ENCODE peak calls at places on chromosome 1, in eight cellular contexts. One of them, this sample, is unnamed.

GRCh38 chr1:43666608-43667007 is 16.7 kb downstream of the KDM4A start:
- DNase-seq in anterior cingulate cortex: no peak
- DNase-seq in ecto neural progenitor cell: no peak
- DNase-seq in cardiac fibroblast: no peak
- DNase-seq in keratinocyte: peak; percentile 89
- DNase-seq in DMS153: no peak
- DNase-seq in M059J: peak; percentile 39
- DNase-seq in stimulated activated CD4-positive, alpha-beta T cell treated with anti-CD3 and anti-CD28 coated beads, Interleukin-15, amount 100 ng/mL, for 24 hours: no peak
- DNase-seq in this sample: no peak

GRCh38 chr1:27343639-27344025 is 1.8 kb downstream of the SYTL1 start:
- DNase-seq in cardiac fibroblast: no peak
- DNase-seq in anterior cingulate cortex: no peak
- DNase-seq in DMS153: no peak
- DNase-seq in M059J: no peak
- DNase-seq in stimulated activated CD4-positive, alpha-beta T cell treated with anti-CD3 and anti-CD28 coated beads, Interleukin-15, amount 100 ng/mL, for 24 hours: no peak
- DNase-seq in ecto neural progenitor cell: no peak
- DNase-seq in keratinocyte: no peak
- DNase-seq in this sample: no peak

GRCh38 chr1:169115891-169116585 is 9.5 kb downstream of the ATP1B1 start:
- DNase-seq in ecto neural progenitor cell: no peak
- DNase-seq in stimulated activated CD4-positive, alpha-beta T cell treated with anti-CD3 and anti-CD28 coated beads, Interleukin-15, amount 100 ng/mL, for 24 hours: peak; percentile 46
- DNase-seq in DMS153: no peak
- DNase-seq in cardiac fibroblast: no peak
- DNase-seq in anterior cingulate cortex: no peak
- DNase-seq in keratinocyte: peak; percentile 75
- DNase-seq in M059J: peak; percentile 52
- DNase-seq in this sample: no peak

GRCh38 chr1:80533178-80533577 is 1267.6 kb upstream of the ADGRL2 start:
- DNase-seq in cardiac fibroblast: no peak
- DNase-seq in M059J: no peak
- DNase-seq in keratinocyte: no peak
- DNase-seq in DMS153: no peak
- DNase-seq in stimulated activated CD4-positive, alpha-beta T cell treated with anti-CD3 and anti-CD28 coated beads, Interleukin-15, amount 100 ng/mL, for 24 hours: no peak
- DNase-seq in ecto neural progenitor cell: no peak
- DNase-seq in anterior cingulate cortex: no peak
- DNase-seq in this sample: no peak

GRCh38 chr1:115641762-115642167 is at the start of gene VANGL1:
- DNase-seq in keratinocyte: no peak
- DNase-seq in stimulated activated CD4-positive, alpha-beta T cell treated with anti-CD3 and anti-CD28 coated beads, Interleukin-15, amount 100 ng/mL, for 24 hours: peak; percentile 72
- DNase-seq in DMS153: peak; percentile 36
- DNase-seq in M059J: peak; percentile 68
- DNase-seq in anterior cingulate cortex: no peak
- DNase-seq in ecto neural progenitor cell: peak; percentile 71
- DNase-seq in cardiac fibroblast: peak; percentile 69
- DNase-seq in this sample: peak; percentile 72

GRCh38 chr1:88890790-88891317 is 513 bp downstream of the GTF2B start:
- DNase-seq in stimulated activated CD4-positive, alpha-beta T cell treated with anti-CD3 and anti-CD28 coated beads, Interleukin-15, amount 100 ng/mL, for 24 hours: peak; percentile 51
- DNase-seq in ecto neural progenitor cell: peak; percentile 53
- DNase-seq in keratinocyte: no peak
- DNase-seq in M059J: peak; percentile 59
- DNase-seq in cardiac fibroblast: peak; percentile 42
- DNase-seq in DMS153: no peak
- DNase-seq in anterior cingulate cortex: no peak
- DNase-seq in this sample: peak; percentile 56

GRCh38 chr1:37793773-37794371 is at the start of gene MANEAL:
- DNase-seq in keratinocyte: no peak
- DNase-seq in cardiac fibroblast: peak; percentile 62
- DNase-seq in stimulated activated CD4-positive, alpha-beta T cell treated with anti-CD3 and anti-CD28 coated beads, Interleukin-15, amount 100 ng/mL, for 24 hours: peak; percentile 58
- DNase-seq in DMS153: peak; percentile 48
- DNase-seq in M059J: peak; percentile 45
- DNase-seq in anterior cingulate cortex: no peak
- DNase-seq in ecto neural progenitor cell: peak; percentile 68
- DNase-seq in this sample: peak; percentile 100

GRCh38 chr1:94562502-94563260 is 21.1 kb upstream of the F3 start:
- DNase-seq in cardiac fibroblast: no peak
- DNase-seq in ecto neural progenitor cell: no peak
- DNase-seq in M059J: no peak
- DNase-seq in stimulated activated CD4-positive, alpha-beta T cell treated with anti-CD3 and anti-CD28 coated beads, Interleukin-15, amount 100 ng/mL, for 24 hours: no peak
- DNase-seq in anterior cingulate cortex: no peak
- DNase-seq in DMS153: no peak
- DNase-seq in keratinocyte: no peak
- DNase-seq in this sample: peak; percentile 62

GRCh38 chr1:10597492-10597891 is 122.7 kb downstream of the PEX14 start:
- DNase-seq in ecto neural progenitor cell: no peak
- DNase-seq in cardiac fibroblast: no peak
- DNase-seq in anterior cingulate cortex: no peak
- DNase-seq in keratinocyte: no peak
- DNase-seq in stimulated activated CD4-positive, alpha-beta T cell treated with anti-CD3 and anti-CD28 coated beads, Interleukin-15, amount 100 ng/mL, for 24 hours: no peak
- DNase-seq in M059J: no peak
- DNase-seq in DMS153: no peak
- DNase-seq in this sample: peak; percentile 92

GRCh38 chr1:61050541-61051454 is 31.6 kb upstream of the NFIA start:
- DNase-seq in keratinocyte: no peak
- DNase-seq in cardiac fibroblast: peak; percentile 26
- DNase-seq in DMS153: no peak
- DNase-seq in ecto neural progenitor cell: peak; percentile 72
- DNase-seq in anterior cingulate cortex: no peak
- DNase-seq in M059J: no peak
- DNase-seq in stimulated activated CD4-positive, alpha-beta T cell treated with anti-CD3 and anti-CD28 coated beads, Interleukin-15, amount 100 ng/mL, for 24 hours: peak; percentile 26
- DNase-seq in this sample: no peak

GRCh38 chr1:51331206-51332100 is 1.1 kb upstream of the TTC39A start:
- DNase-seq in stimulated activated CD4-positive, alpha-beta T cell treated with anti-CD3 and anti-CD28 coated beads, Interleukin-15, amount 100 ng/mL, for 24 hours: no peak
- DNase-seq in keratinocyte: peak; percentile 13
- DNase-seq in anterior cingulate cortex: no peak
- DNase-seq in ecto neural progenitor cell: peak; percentile 52
- DNase-seq in cardiac fibroblast: peak; percentile 29
- DNase-seq in M059J: peak; percentile 77
- DNase-seq in DMS153: peak; percentile 29
- DNase-seq in this sample: peak; percentile 53

GRCh38 chr1:79161077-79161476 is 154.5 kb upstream of the ADGRL4 start:
- DNase-seq in ecto neural progenitor cell: no peak
- DNase-seq in cardiac fibroblast: peak; percentile 68
- DNase-seq in keratinocyte: no peak
- DNase-seq in anterior cingulate cortex: no peak
- DNase-seq in M059J: peak; percentile 20
- DNase-seq in DMS153: no peak
- DNase-seq in stimulated activated CD4-positive, alpha-beta T cell treated with anti-CD3 and anti-CD28 coated beads, Interleukin-15, amount 100 ng/mL, for 24 hours: no peak
- DNase-seq in this sample: no peak

This sample was measured in NCI-H510A treated with DMSO at 0.1 percent for 48 hours.